ENCODE peak calls at places on chromosomes 4 and X, in ten cellular contexts. E is endothelial cell of umbilical vein; T is immature natural killer cell; U is glutamatergic neuron; B is kidney epithelial cell; I is stimulated activated CD4-positive, alpha-beta T cell treated with anti-CD3 and anti-CD28 coated beads, Interleukin-12 subunit alpha, Interleukin-12 subunit beta, amount 100 ng/mL, for 48 hours; L is activated CD4-positive, alpha-beta T cell treated with anti-CD3 and anti-CD28 coated beads for 1 hour; F is astrocyte of the cerebellum; G is natural killer cell; Q is NCI-H2107. Z is an unnamed sample.

GRCh38 chr4:183905593-183906485 is 732 bp downstream of the STOX2 start:
- DNase-seq in E (peak; percentile 33), T (no peak), U (peak; percentile 80), B (no peak), I (no peak), L (no peak), F (no peak), G (no peak), Q (no peak), Z (peak; percentile 0)

GRCh38 chr4:174553828-174554227 is 31.5 kb upstream of the HPGD start:
- DNase-seq in E (no peak), T (no peak), U (no peak), B (no peak), I (no peak), L (no peak), F (peak; percentile 51), G (no peak), Q (no peak), Z (no peak)

GRCh38 chr4:102027961-102028360 is 237.4 kb downstream of the BANK1 start:
- DNase-seq in E (no peak), T (no peak), U (no peak), B (no peak), I (no peak), L (no peak), F (no peak), G (no peak), Q (no peak), Z (no peak)

GRCh38 chrX:112527903-112528302 is 151.8 kb downstream of the LHFPL1 start:
- DNase-seq in E (no peak), T (no peak), U (no peak), B (no peak), I (no peak), L (no peak), F (no peak), G (no peak), Q (no peak), Z (no peak)

GRCh38 chrX:54306379-54306778 is 51.5 kb downstream of the WNK3 start:
- DNase-seq in E (no peak), T (no peak), U (no peak), B (no peak), I (no peak), L (no peak), F (no peak), G (no peak), Q (no peak), Z (no peak)

GRCh38 chrX:24515447-24515846 is 50.4 kb downstream of the PDK3 start:
- DNase-seq in E (peak; percentile 33), T (no peak), U (no peak), B (no peak), I (no peak), L (no peak), F (peak; percentile 16), G (no peak), Q (no peak), Z (peak; percentile 5)

GRCh38 chr4:1019726-1020470 is 8.5 kb downstream of the FGFRL1 start:
- DNase-seq in E (no peak), T (no peak), U (no peak), B (no peak), I (no peak), L (no peak), F (no peak), G (no peak), Q (no peak), Z (no peak)

GRCh38 chr4:56871357-56871993 is 36.2 kb upstream of the REST start:
- DNase-seq in E (no peak), T (no peak), U (no peak), B (no peak), I (no peak), L (no peak), F (peak; percentile 50), G (no peak), Q (no peak), Z (no peak)

GRCh38 chr4:7759221-7759620 is 180.4 kb downstream of the AFAP1 start:
- DNase-seq in E (no peak), T (peak; percentile 49), U (no peak), B (no peak), I (peak; percentile 55), L (peak; percentile 55), F (no peak), G (no peak), Q (no peak), Z (no peak)

Z was measured in NCI-H2171.